ENCODE peak calls at places on chromosomes 5 and 9, in four cellular contexts. N, M, T and L are unnamed samples.

GRCh38 chr5:35856186-35857003 is at the start of gene IL7R:
- DNase-seq in N (no peak), M (peak), T (no peak), L (peak)

GRCh38 chr9:89482056-89482784 is 15.7 kb downstream of the SEMA4D start:
- DNase-seq in N (no peak), M (no peak), T (no peak), L (no peak)

GRCh38 chr5:159017787-159018186 is 81.9 kb downstream of the EBF1 start:
- DNase-seq in N (peak), M (no peak), T (no peak), L (no peak)

GRCh38 chr5:66897355-66897754 is 299.2 kb downstream of the CD180 start:
- DNase-seq in N (peak), M (no peak), T (no peak), L (no peak)

GRCh38 chr9:134698111-134698510 is 56.5 kb downstream of the COL5A1 start:
- DNase-seq in N (no peak), M (no peak), T (no peak), L (no peak)

GRCh38 chr9:102845847-102846246 is 149.3 kb upstream of the CYLC2 start:
- DNase-seq in N (no peak), M (no peak), T (no peak), L (no peak)

GRCh38 chr5:168055141-168055680 is 236.2 kb upstream of the WWC1 start:
- DNase-seq in N (no peak), M (no peak), T (no peak), L (no peak)

GRCh38 chr9:93577045-93577939 is 908 bp downstream of the PHF2 start:
- DNase-seq in N (peak), M (peak), T (peak), L (no peak)

GRCh38 chr5:59640411-59640810 is 253.1 kb downstream of the PDE4D start:
- DNase-seq in N (peak), M (no peak), T (no peak), L (no peak)

GRCh38 chr5:56873056-56873455 is 36.3 kb upstream of the SETD9 start:
- DNase-seq in N (no peak), M (no peak), T (no peak), L (no peak)

GRCh38 chr5:73365301-73365853 is 83.2 kb downstream of the FOXD1 start:
- DNase-seq in N (peak), M (no peak), T (no peak), L (no peak)

GRCh38 chr5:167514461-167514860 is 777.0 kb upstream of the WWC1 start:
- DNase-seq in N (no peak), M (no peak), T (no peak), L (no peak)

GRCh38 chr9:120890415-120891254 is 13.6 kb upstream of the PHF19 start:
- DNase-seq in N (peak), M (peak), T (no peak), L (no peak)

GRCh38 chr9:130258999-130259398 is 6.6 kb upstream of the HMCN2 start:
- DNase-seq in N (no peak), M (no peak), T (no peak), L (no peak)

GRCh38 chr9:86407022-86407421 is 52.8 kb upstream of the TUT7 start:
- DNase-seq in N (peak), M (no peak), T (peak), L (no peak)

GRCh38 chr5:165138261-165138660 is 1632.8 kb downstream of the MAT2B start:
- DNase-seq in N (no peak), M (no peak), T (no peak), L (no peak)

GRCh38 chr5:89128097-89128496 is 245.1 kb upstream of the MEF2C start:
- DNase-seq in N (peak), M (no peak), T (no peak), L (no peak)

GRCh38 chr5:31847354-31847753 is 208.4 kb downstream of the PDZD2 start:
- DNase-seq in N (no peak), M (no peak), T (no peak), L (no peak)

GRCh38 chr5:135160036-135160675 is 126.1 kb upstream of the PITX1 start:
- DNase-seq in N (no peak), M (no peak), T (no peak), L (no peak)

GRCh38 chr5:95779611-95780010 is 42.9 kb downstream of the GLRX start:
- DNase-seq in N (peak), M (no peak), T (no peak), L (no peak)

GRCh38 chr5:80739898-80740297 is 85.1 kb upstream of the DHFR start:
- DNase-seq in N (no peak), M (no peak), T (no peak), L (no peak)

GRCh38 chr5:127878174-127878750 is 175.1 kb downstream of the CCDC192 start:
- DNase-seq in N (peak), M (peak), T (peak), L (no peak)

GRCh38 chr9:79868532-79869189 is 296.9 kb downstream of the TLE4 start:
- DNase-seq in N (no peak), M (no peak), T (no peak), L (no peak)

GRCh38 chr9:89597711-89598707 is 6.8 kb upstream of the GADD45G start:
- DNase-seq in N (peak), M (peak), T (peak), L (no peak)